ENCODE peak calls at places on chromosomes 2 and 18, in seven cellular contexts. S, T, U, X, V, D and A are unnamed samples.
A peak's percentile ranks its signal among the peaks of the same experiment; 100 is the strongest.

GRCh38 chr2:146131785-146132184 is 1611.9 kb upstream of the ZEB2 start:
- DNase-seq in S (peak; percentile 28), T (no peak), V (no peak), D (no peak), U (no peak), X (no peak), A (no peak)

GRCh38 chr2:121860033-121860810 is 104.8 kb downstream of the TSN start:
- DNase-seq in T (no peak), S (peak; percentile 93), V (peak; percentile 65), D (peak; percentile 57), U (peak; percentile 40), X (no peak), A (no peak)

GRCh38 chr2:162100579-162100978 is 26.6 kb upstream of the DPP4 start:
- DNase-seq in D (no peak), V (no peak), U (no peak), T (no peak), X (no peak), S (no peak), A (no peak)

GRCh38 chr18:47317824-47318508 is 66.5 kb upstream of the SKOR2 start:
- DNase-seq in D (no peak), T (no peak), S (no peak), X (no peak), U (no peak), V (no peak), A (no peak)

GRCh38 chr2:81974216-81974615 is 1669.7 kb upstream of the LRRTM1 start:
- DNase-seq in D (no peak), X (no peak), S (no peak), U (no peak), T (no peak), V (no peak), A (no peak)

GRCh38 chr2:174888136-174888535 is 117.0 kb downstream of the CHN1 start:
- DNase-seq in X (no peak), T (no peak), U (no peak), S (peak; percentile 12), D (no peak), V (no peak), A (no peak)

GRCh38 chr2:218022131-218022850 is 19.5 kb upstream of the TNS1 start:
- DNase-seq in V (no peak), T (no peak), U (no peak), S (no peak), X (no peak), D (no peak), A (peak; percentile 23)

GRCh38 chr18:21851327-21851961 is 110.9 kb downstream of the MIB1 start:
- DNase-seq in D (peak; percentile 21), U (no peak), V (peak; percentile 24), T (no peak), X (no peak), S (peak; percentile 11), A (no peak)

GRCh38 chr2:224838335-224838734 is 122.2 kb upstream of the CCDC195 start:
- DNase-seq in X (no peak), T (no peak), V (no peak), U (no peak), D (no peak), S (peak; percentile 70), A (no peak)

GRCh38 chr2:237653791-237654558 is 26.6 kb downstream of the LRRFIP1 start:
- DNase-seq in U (no peak), D (no peak), V (no peak), S (no peak), X (no peak), T (no peak), A (no peak)

GRCh38 chr2:172462393-172463381 is 35.3 kb downstream of the ITGA6 start:
- DNase-seq in X (no peak), U (no peak), D (no peak), S (no peak), T (no peak), V (no peak), A (no peak)

GRCh38 chr2:219645631-219646527 is 18.4 kb downstream of the SLC4A3 start:
- DNase-seq in T (no peak), X (no peak), D (peak; percentile 52), U (peak; percentile 85), V (peak; percentile 75), S (peak; percentile 82), A (peak; percentile 53)

GRCh38 chr2:174341995-174342571 is 7.3 kb downstream of the SP9 start:
- DNase-seq in V (peak; percentile 3), S (no peak), U (peak; percentile 26), T (peak; percentile 24), X (no peak), D (no peak), A (no peak)

GRCh38 chr2:63721082-63721424 is 120.6 kb upstream of the UGP2 start:
- DNase-seq in V (no peak), T (no peak), U (no peak), S (no peak), X (no peak), D (no peak), A (no peak)

GRCh38 chr2:197416268-197416667 is 18.6 kb downstream of the SF3B1 start:
- DNase-seq in D (no peak), U (no peak), V (no peak), S (no peak), X (no peak), T (no peak), A (no peak)

GRCh38 chr18:13416848-13417247 is 198.3 kb downstream of the LDLRAD4 start:
- DNase-seq in S (no peak), T (no peak), X (no peak), V (no peak), D (no peak), U (no peak), A (no peak)

GRCh38 chr2:3468296-3468988 is 50.9 kb downstream of the ADI1 start:
- DNase-seq in T (no peak), V (no peak), X (no peak), D (no peak), S (no peak), U (no peak), A (no peak)

GRCh38 chr2:41129988-41130387 is 678.1 kb upstream of the SLC8A1 start:
- DNase-seq in S (no peak), D (no peak), V (no peak), U (no peak), T (no peak), X (no peak), A (no peak)

GRCh38 chr2:86396304-86396785 is 44.8 kb upstream of the KDM3A start:
- DNase-seq in V (no peak), S (peak; percentile 20), T (no peak), D (peak; percentile 67), U (peak; percentile 47), X (no peak), A (no peak)

GRCh38 chr2:220463876-220464275 is 836.4 kb downstream of the SLC4A3 start:
- DNase-seq in X (no peak), U (no peak), V (no peak), D (peak; percentile 92), T (no peak), S (no peak), A (no peak)

GRCh38 chr2:100321181-100321880 is 970 bp downstream of the LONRF2 start:
- DNase-seq in T (peak; percentile 33), D (peak; percentile 45), S (peak; percentile 21), V (peak; percentile 8), X (no peak), U (peak; percentile 74), A (peak; percentile 82)

DNA sequence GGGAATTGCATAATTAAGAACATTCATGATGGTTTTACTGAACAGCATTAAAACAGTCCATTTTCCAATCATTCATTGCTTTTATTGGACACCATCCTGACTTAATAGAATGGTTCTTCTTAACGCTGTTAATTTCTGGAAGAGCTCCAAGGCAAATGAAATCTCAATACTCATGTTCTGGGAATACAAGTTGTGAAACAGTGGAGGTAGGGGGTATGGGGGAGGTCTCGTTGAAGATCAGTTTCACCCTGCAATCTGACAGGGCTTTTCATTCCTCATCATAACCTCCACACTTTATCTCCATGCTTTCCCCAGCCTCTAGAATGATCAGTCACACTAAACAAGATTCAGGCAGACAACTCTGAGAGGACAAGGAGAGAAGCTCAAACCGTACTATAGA is 113.6 kb downstream of the ETAA1 start:
- DNase-seq in U (no peak), S (peak; percentile 42), V (no peak), X (no peak), D (no peak), T (no peak), A (no peak)
- H3K18ac ChIP-seq in U (no peak overlapping the region), S (peak overlapping the region; percentile 86), V (no peak overlapping the region), X (no peak overlapping the region), D (no peak overlapping the region), T (no peak overlapping the region), A (no peak overlapping the region)

DNA sequence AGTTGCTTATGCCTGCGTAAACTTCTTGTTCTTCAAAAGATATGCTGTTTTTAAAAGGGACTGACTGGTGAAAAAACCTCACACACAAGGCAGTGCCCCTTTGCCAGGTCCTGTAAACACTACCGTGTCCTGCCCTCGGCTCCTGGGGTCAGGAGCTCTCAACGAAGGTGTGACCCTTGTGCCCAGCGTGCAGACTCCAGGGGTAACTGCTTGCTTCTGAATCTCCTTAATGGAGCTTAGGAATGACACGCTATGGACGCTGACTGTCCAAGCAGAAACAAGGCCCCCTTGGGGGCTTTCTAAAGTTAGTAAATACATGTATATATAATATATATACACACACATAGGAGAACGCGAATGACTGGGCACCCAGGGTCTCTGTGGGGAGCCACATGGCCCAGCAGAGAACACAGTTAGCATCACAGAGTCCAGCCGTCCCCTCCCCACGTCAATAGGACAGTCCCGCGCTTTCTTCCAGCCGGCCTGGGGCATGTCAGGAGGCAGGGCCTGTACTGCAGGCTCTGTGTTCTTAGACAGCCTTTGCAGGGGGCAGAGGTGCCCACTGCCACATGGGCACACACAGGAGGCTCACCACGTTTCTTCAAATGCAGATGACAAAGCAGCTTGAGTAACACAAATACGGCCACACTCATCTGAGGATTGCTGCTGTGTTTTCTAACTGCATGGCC is 96.1 kb downstream of the HDAC4 start:
- DNase-seq in T (no peak), U (no peak), X (no peak), S (no peak), D (no peak), V (no peak), A (no peak)
- H3K4me1 ChIP-seq in T (peaks cover 27% of the 10 kb centered on the region), U (peaks cover 2% of the 10 kb centered on the region), X (peaks cover 22% of the 10 kb centered on the region), S (peaks cover 18% of the 10 kb centered on the region), D (peaks cover 11% of the 10 kb centered on the region), V (peaks cover 33% of the 10 kb centered on the region), A (no peaks in the 10 kb centered on the region)

DNA sequence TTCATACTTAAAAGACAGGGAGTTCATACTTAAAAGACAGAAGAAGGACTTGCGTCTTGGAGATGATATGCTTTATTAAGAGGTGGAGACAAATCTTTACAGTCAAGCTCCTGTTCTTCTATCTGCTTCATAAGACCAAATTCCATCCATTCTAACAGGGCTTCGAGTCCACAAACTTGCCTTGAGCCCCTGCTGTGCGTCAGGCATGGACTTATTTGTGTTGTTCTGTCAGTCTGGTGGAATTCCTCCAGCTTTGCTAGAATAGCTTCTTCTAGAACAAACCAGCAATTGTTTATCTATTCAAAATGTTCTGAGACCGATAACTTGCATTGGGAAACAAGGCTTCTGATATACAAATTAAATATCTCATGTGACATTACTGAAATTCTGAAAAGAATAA is 73.9 kb upstream of the SOX11 start:
- DNase-seq in T (peak; percentile 9), V (no peak), S (no peak), D (no peak), X (no peak), U (peak; percentile 53), A (no peak)
- H3K9ac ChIP-seq in T (no peak overlapping the region), V (no peak overlapping the region), S (no peak overlapping the region), D (no peak overlapping the region), X (no peak overlapping the region), U (no peak overlapping the region), A (no peak overlapping the region)

DNA sequence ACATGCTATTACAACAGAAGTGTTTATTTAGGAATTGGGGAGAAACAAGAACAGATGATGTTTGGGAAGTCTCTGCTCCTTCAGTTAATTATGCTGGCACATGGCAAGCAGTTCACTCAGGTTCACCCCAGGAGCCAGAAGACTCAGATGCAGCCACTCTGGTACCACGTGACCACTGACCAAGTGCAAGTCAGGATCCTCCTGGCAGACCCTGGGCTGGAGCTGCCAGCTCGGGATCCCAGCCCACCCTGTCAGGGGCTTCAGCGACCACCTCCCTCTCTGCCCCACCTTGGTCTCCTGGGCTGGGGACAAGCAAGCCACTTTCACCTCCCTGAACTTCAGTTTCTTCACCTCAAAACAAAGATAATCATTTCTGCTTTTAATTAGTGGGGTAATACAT is 12.0 kb downstream of the CRACDL start:
- DNase-seq in V (no peak), S (no peak), U (no peak), T (no peak), D (no peak), X (no peak), A (no peak)
- H3K18ac ChIP-seq in V (no peak overlapping the region), S (no peak overlapping the region), U (no peak overlapping the region), T (no peak overlapping the region), D (no peak overlapping the region), X (no peak overlapping the region), A (no peak overlapping the region)